ENCODE peak calls at places on chromosome 4, in six cellular contexts. A is activated CD4-positive, alpha-beta T cell treated with anti-CD3 and anti-CD28 coated beads, Interleukin-2, amount 50 U/mL, for 48 hours; L is T-helper 2 cell; U is NCI-H345; C is lung; V is posterior cingulate gyrus. G is an unnamed sample.

GRCh38 chr4:3783691-3784306 is 17.6 kb downstream of the ADRA2C start:
- DNase-seq in A (peak), L (no peak), U (no peak), C (no peak), V (peak), G (no peak)

GRCh38 chr4:182486895-182487294 is 243.7 kb downstream of the TENM3 start:
- DNase-seq in A (no peak), L (no peak), U (no peak), C (no peak), V (no peak), G (no peak)

GRCh38 chr4:680565-680930 is 6.2 kb downstream of the MYL5 start:
- DNase-seq in A (peak), L (no peak), U (no peak), C (no peak), V (no peak), G (no peak)

GRCh38 chr4:72394264-72394663 is 174.8 kb downstream of the ADAMTS3 start:
- DNase-seq in A (no peak), L (no peak), U (no peak), C (no peak), V (no peak), G (no peak)

GRCh38 chr4:98113005-98113404 is 30.3 kb downstream of the STPG2 start:
- DNase-seq in A (no peak), L (peak), U (peak), C (no peak), V (peak), G (no peak)

GRCh38 chr4:108742451-108742850 is 20.4 kb downstream of the ETNPPL start:
- DNase-seq in A (no peak), L (no peak), U (no peak), C (no peak), V (no peak), G (no peak)

GRCh38 chr4:151331276-151332042 is 6.1 kb upstream of the SH3D19 start:
- DNase-seq in A (no peak), L (no peak), U (no peak), C (no peak), V (no peak), G (no peak)

GRCh38 chr4:102598759-102599379 is 97.7 kb downstream of the NFKB1 start:
- DNase-seq in A (no peak), L (no peak), U (no peak), C (no peak), V (no peak), G (no peak)

GRCh38 chr4:95835672-95836071 is 4.2 kb upstream of the PDHA2 start:
- DNase-seq in A (no peak), L (peak), U (no peak), C (no peak), V (no peak), G (no peak)

GRCh38 chr4:63728480-63729177 is 680.6 kb downstream of the TECRL start:
- DNase-seq in A (no peak), L (no peak), U (no peak), C (no peak), V (no peak), G (no peak)

GRCh38 chr4:42359686-42360085 is 37.6 kb upstream of the SHISA3 start:
- DNase-seq in A (no peak), L (no peak), U (no peak), C (no peak), V (no peak), G (no peak)

GRCh38 chr4:87017580-87018061 is 82.8 kb downstream of the AFF1 start:
- DNase-seq in A (no peak), L (no peak), U (no peak), C (no peak), V (no peak), G (no peak)

GRCh38 chr4:98929341-98930267 is 671 bp upstream of the EIF4E start:
- DNase-seq in A (peak), L (peak), U (peak), C (peak), V (no peak), G (peak)

GRCh38 chr4:116702949-116703348 is 382.4 kb downstream of the TRAM1L1 start:
- DNase-seq in A (no peak), L (no peak), U (no peak), C (no peak), V (no peak), G (no peak)

GRCh38 chr4:70802923-70803605 is 36.6 kb downstream of the GRSF1 start:
- DNase-seq in A (no peak), L (peak), U (no peak), C (no peak), V (no peak), G (no peak)

GRCh38 chr4:7191546-7192251 is 639 bp upstream of the SORCS2 start:
- DNase-seq in A (no peak), L (no peak), U (no peak), C (no peak), V (no peak), G (no peak)

GRCh38 chr4:83686166-83686565 is 150.3 kb downstream of the GPAT3 start:
- DNase-seq in A (no peak), L (no peak), U (no peak), C (no peak), V (no peak), G (no peak)

GRCh38 chr4:85740431-85740861 is 265.5 kb downstream of the ARHGAP24 start:
- DNase-seq in A (no peak), L (no peak), U (no peak), C (no peak), V (no peak), G (no peak)

GRCh38 chr4:98838977-98839618 is 89.8 kb downstream of the EIF4E start:
- DNase-seq in A (no peak), L (no peak), U (no peak), C (no peak), V (no peak), G (no peak)

GRCh38 chr4:64727960-64728359 is 318.7 kb upstream of the TECRL start:
- DNase-seq in A (no peak), L (no peak), U (no peak), C (no peak), V (no peak), G (no peak)

GRCh38 chr4:110900206-110900769 is 277.4 kb upstream of the PITX2 start:
- DNase-seq in A (no peak), L (no peak), U (no peak), C (no peak), V (no peak), G (no peak)

GRCh38 chr4:476501-476900 is 22.5 kb downstream of the ZNF721 start:
- DNase-seq in A (no peak), L (peak), U (no peak), C (no peak), V (no peak), G (no peak)

GRCh38 chr4:187354740-187355139 is 631.1 kb upstream of the FAT1 start:
- DNase-seq in A (no peak), L (no peak), U (no peak), C (no peak), V (no peak), G (no peak)

GRCh38 chr4:137961051-137961438 is 281.1 kb downstream of the SLC7A11 start:
- DNase-seq in A (no peak), L (no peak), U (no peak), C (peak), V (no peak), G (no peak)

GRCh38 chr4:967113-968104 is 6.0 kb downstream of the DGKQ start:
- DNase-seq in A (no peak), L (no peak), U (no peak), C (no peak), V (no peak), G (no peak)

GRCh38 chr4:173538148-173538902 is 8.3 kb upstream of the HAND2 start:
- DNase-seq in A (no peak), L (no peak), U (peak), C (no peak), V (no peak), G (no peak)

GRCh38 chr4:34731045-34731444 is 1513.3 kb downstream of the ARAP2 start:
- DNase-seq in A (no peak), L (peak), U (no peak), C (no peak), V (no peak), G (no peak)

GRCh38 chr4:141376769-141377168 is 156.1 kb downstream of the ZNF330 start:
- DNase-seq in A (no peak), L (no peak), U (no peak), C (no peak), V (no peak), G (no peak)

GRCh38 chr4:138680251-138680650 is 335.3 kb upstream of the NOCT start:
- DNase-seq in A (no peak), L (no peak), U (no peak), C (no peak), V (no peak), G (no peak)

GRCh38 chr4:154073107-154073817 is 284.4 kb upstream of the SFRP2 start:
- DNase-seq in A (peak), L (no peak), U (no peak), C (no peak), V (no peak), G (no peak)

GRCh38 chr4:930827-931193 is 1.3 kb downstream of the GAK start:
- DNase-seq in A (peak), L (no peak), U (no peak), C (no peak), V (no peak), G (no peak)

GRCh38 chr4:56480691-56481090 is 13.3 kb downstream of the SRP72 start:
- DNase-seq in A (no peak), L (no peak), U (no peak), C (no peak), V (no peak), G (no peak)

G was measured in memory B cell.